ENCODE peak calls at places on chromosomes 7 and 10, in ten cellular contexts. R is ELR; W is HEK293T; B is neural progenitor cell; S is right lobe of liver; D is T-helper 17 cell; C is skeletal muscle cell; Q is MCF 10A; V is activated T-helper 1 cell treated with anti-CD3 and anti-CD28 coated beads, Interleukin-2, amount 50 U/mL, for 16 hours; X is globus pallidus. O is an unnamed sample.

GRCh38 chr10:96541921-96542320 is 28.2 kb upstream of the TLL2 start:
- DNase-seq in R (no peak), W (no peak), B (no peak), S (no peak), D (no peak), C (no peak), Q (no peak), V (no peak), X (no peak), O (no peak)

GRCh38 chr10:78968960-78969359 is 99.8 kb upstream of the ZMIZ1 start:
- DNase-seq in R (no peak), W (no peak), B (no peak), S (no peak), D (no peak), C (no peak), Q (no peak), V (no peak), X (no peak), O (no peak)

GRCh38 chr10:112895292-112895691 is 54.8 kb upstream of the TCF7L2 start:
- DNase-seq in R (no peak), W (no peak), B (no peak), S (no peak), D (no peak), C (no peak), Q (no peak), V (no peak), X (no peak), O (no peak)

GRCh38 chr7:92058040-92058439 is 76.2 kb downstream of the CYP51A1 start:
- DNase-seq in R (no peak), W (no peak), B (no peak), S (no peak), D (no peak), C (no peak), Q (no peak), V (no peak), X (no peak), O (no peak)

GRCh38 chr10:97914171-97914836 is 64.7 kb downstream of the GOLGA7B start:
- DNase-seq in R (no peak), W (no peak), B (no peak), S (no peak), D (no peak), C (no peak), Q (no peak), V (no peak), X (no peak), O (no peak)

GRCh38 chr7:69847921-69848612 is 249.8 kb downstream of the AUTS2 start:
- DNase-seq in R (no peak), W (no peak), B (no peak), S (no peak), D (no peak), C (no peak), Q (no peak), V (no peak), X (no peak), O (no peak)

GRCh38 chr7:35257251-35258124 is 3.6 kb upstream of the TBX20 start:
- DNase-seq in R (no peak), W (no peak), B (peak; percentile 71), S (no peak), D (no peak), C (no peak), Q (no peak), V (no peak), X (no peak), O (no peak)

GRCh38 chr7:6093375-6093774 is 62.2 kb downstream of the ANKRD61 start:
- DNase-seq in R (no peak), W (no peak), B (no peak), S (no peak), D (no peak), C (no peak), Q (no peak), V (no peak), X (no peak), O (no peak)

GRCh38 chr7:1922071-1922869 is 252.2 kb downstream of the ELFN1 start:
- DNase-seq in R (no peak), W (no peak), B (no peak), S (no peak), D (no peak), C (no peak), Q (no peak), V (no peak), X (no peak), O (no peak)